ENCODE peak calls at places on chromosomes 12 and 14, in eight cellular contexts. S is progenitor cell of endocrine pancreas; U is KG1; W is HepG2; R is NCI-H2107; Z is stimulated activated CD8-positive, alpha-beta memory T cell treated with anti-CD3 and anti-CD28 coated beads, Interleukin-4, amount 100 ng/mL, for 48 hours; K is type B pancreatic cell; N is neural crest cell. Y is an unnamed sample.

GRCh38 chr12:80815351-80815750 is 98.6 kb downstream of the MYF5 start:
- DNase-seq in S (no peak), U (no peak), W (no peak), R (no peak), Z (no peak), K (no peak), N (no peak), Y (no peak)

GRCh38 chr12:77855548-77855947 is 24.9 kb downstream of the NAV3 start:
- DNase-seq in S (no peak), U (no peak), W (no peak), R (no peak), Z (no peak), K (no peak), N (no peak), Y (no peak)

GRCh38 chr12:115403253-115403652 is 719.3 kb upstream of the TBX3 start:
- DNase-seq in S (no peak), U (no peak), W (no peak), R (no peak), Z (no peak), K (no peak), N (no peak), Y (no peak)

GRCh38 chr14:92412912-92413311 is 89.9 kb downstream of the SLC24A4 start:
- DNase-seq in S (no peak), U (no peak), W (no peak), R (no peak), Z (no peak), K (no peak), N (no peak), Y (no peak)

GRCh38 chr14:101113108-101113612 is 209.6 kb upstream of the RTL1 start:
- DNase-seq in S (no peak), U (no peak), W (no peak), R (no peak), Z (peak; percentile 10), K (peak; percentile 48), N (no peak), Y (no peak)

GRCh38 chr14:100864960-100865681 is 38.4 kb downstream of the RTL1 start:
- DNase-seq in S (no peak), U (no peak), W (no peak), R (no peak), Z (no peak), K (no peak), N (no peak), Y (no peak)

GRCh38 chr14:74979442-74980397 is 23.0 kb upstream of the EIF2B2 start:
- DNase-seq in S (no peak), U (no peak), W (no peak), R (peak; percentile 73), Z (no peak), K (no peak), N (no peak), Y (no peak)

GRCh38 chr12:49489720-49490119 is 49.1 kb upstream of the KCNH3 start:
- DNase-seq in S (no peak), U (no peak), W (no peak), R (no peak), Z (no peak), K (no peak), N (no peak), Y (no peak)

Y was measured in activated CD8-positive, alpha-beta T cell treated with anti-CD3 and anti-CD28 coated beads, Interleukin-2, amount 10 ng/mL, durations not matched to agents 7 days and 5 days.